ENCODE peak calls at places on chromosome 10, in four cellular contexts. A is GM06990, H is Calu3, D is mammary epithelial cell. O is an unnamed sample.

GRCh38 chr10:11863353-11864105 is 40.4 kb downstream of the PROSER2 start:
- DNase-seq in D (no peak), H (no peak), A (no peak), O (no peak)

GRCh38 chr10:109914966-109915365 is 8.3 kb downstream of the XPNPEP1 start:
- DNase-seq in A (peak; percentile 19), H (peak; percentile 27), D (peak; percentile 91), O (no peak)

GRCh38 chr10:11424456-11425287 is 186.8 kb downstream of the USP6NL start:
- DNase-seq in H (peak; percentile 64), D (peak; percentile 9), A (no peak), O (peak; percentile 22)

GRCh38 chr10:129790710-129791446 is 173.2 kb downstream of the EBF3 start:
- DNase-seq in H (no peak), D (no peak), A (no peak), O (no peak)

GRCh38 chr10:128087884-128088695 is 38.1 kb downstream of the MKI67 start:
- DNase-seq in D (peak; percentile 25), H (peak; percentile 18), A (no peak), O (no peak)

GRCh38 chr10:63503395-63503794 is 17.8 kb upstream of the REEP3 start:
- DNase-seq in D (no peak), H (no peak), A (no peak), O (no peak)

GRCh38 chr10:8602821-8603220 is 548.3 kb downstream of the GATA3 start:
- DNase-seq in D (no peak), A (no peak), H (no peak), O (no peak)

GRCh38 chr10:62811159-62811875 is 4.8 kb downstream of the EGR2 start:
- DNase-seq in D (no peak), A (peak; percentile 68), H (no peak), O (no peak)

GRCh38 chr10:74113546-74113945 is 37.1 kb downstream of the AP3M1 start:
- DNase-seq in D (peak; percentile 19), A (no peak), H (no peak), O (no peak)

GRCh38 chr10:71970331-71970730 is 6.1 kb downstream of the CHST3 start:
- DNase-seq in D (peak; percentile 53), A (no peak), H (peak; percentile 71), O (peak; percentile 27)
- TF ChIP-seq CTCF in D (peak; percentile 55), A (peak; percentile 3), H (peak; percentile 38), O (peak; percentile 32)

GRCh38 chr10:104643023-104643663 is 2.1 kb downstream of the SORCS3 start:
- DNase-seq in H (no peak), D (no peak), A (no peak), O (no peak)
- TF ChIP-seq CTCF in H (no peak), D (no peak), A (no peak), O (no peak)

DNA sequence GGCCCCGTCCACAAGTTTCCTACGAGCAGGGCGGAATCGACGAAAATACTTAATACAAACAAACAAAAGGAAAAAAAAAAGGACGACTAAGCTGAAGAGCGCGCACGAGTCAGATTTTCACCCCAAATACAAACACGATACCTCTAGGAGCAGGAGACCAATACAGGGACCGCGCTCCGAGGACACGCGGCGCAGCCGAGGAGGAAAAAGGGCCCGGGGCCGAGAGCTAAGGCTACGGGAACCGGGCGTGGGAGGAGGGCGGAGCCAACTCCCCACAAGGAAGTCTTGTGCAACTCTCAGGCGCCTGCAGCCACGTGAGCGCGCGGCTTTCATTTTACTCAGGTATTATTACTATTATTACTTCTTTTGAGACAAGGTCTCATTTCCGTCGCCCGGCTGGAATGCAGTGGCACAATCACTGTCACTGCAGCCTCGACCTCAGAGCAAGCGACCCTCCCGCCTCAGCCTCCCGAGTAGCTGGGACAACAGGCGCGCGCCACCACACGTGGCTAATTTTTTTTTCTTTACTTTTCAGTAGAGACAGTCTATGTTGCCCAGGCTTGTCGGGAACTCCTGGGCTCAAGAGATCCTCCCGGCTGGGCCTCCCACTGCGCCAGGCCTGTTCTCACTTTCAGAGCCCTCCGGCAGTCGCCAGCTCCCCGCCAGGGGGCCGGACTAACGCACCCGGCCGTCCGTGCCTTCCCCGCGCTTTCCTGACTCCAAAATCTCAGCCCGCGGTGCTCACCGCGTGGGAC is 1.2 kb downstream of the HNRNPF start:
- DNase-seq in A (peak; percentile 89), H (peak; percentile 90), D (peak; percentile 86), O (peak; percentile 49)
- TF ChIP-seq CTCF in A (peak; percentile 52), H (no peak), D (peak; percentile 53), O (peak; percentile 62)

DNA sequence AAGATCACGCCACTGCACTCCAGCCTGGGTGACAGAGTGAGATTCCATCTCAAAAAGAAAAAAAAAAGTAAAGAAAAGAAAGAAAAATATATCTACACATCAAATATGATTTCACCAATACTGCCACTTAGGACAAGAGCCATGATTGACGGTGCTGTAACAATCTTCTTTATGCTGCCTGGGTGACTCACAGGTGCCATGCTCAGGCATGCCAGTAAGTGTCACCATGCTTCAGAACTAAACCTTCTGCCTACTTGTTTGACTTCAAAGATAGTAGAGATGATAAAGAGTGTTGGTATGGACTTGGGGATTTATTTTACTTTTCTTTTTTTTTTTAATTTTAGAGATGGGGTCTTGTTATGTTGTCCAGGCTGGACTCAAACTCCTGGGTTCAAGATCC is 33.6 kb upstream of the DNMBP start:
- DNase-seq in H (no peak), D (peak; percentile 85), A (no peak), O (no peak)
- TF ChIP-seq CTCF in H (no peak), D (peak; percentile 10), A (no peak), O (no peak)

GRCh38 chr10:122567056-122567660 is 6.6 kb downstream of the DMBT1 start:
- DNase-seq in A (no peak), H (peak; percentile 19), D (peak; percentile 23), O (no peak)
- TF ChIP-seq CTCF in A (peak; percentile 85), H (no peak), D (peak; percentile 81), O (peak; percentile 48)

DNA sequence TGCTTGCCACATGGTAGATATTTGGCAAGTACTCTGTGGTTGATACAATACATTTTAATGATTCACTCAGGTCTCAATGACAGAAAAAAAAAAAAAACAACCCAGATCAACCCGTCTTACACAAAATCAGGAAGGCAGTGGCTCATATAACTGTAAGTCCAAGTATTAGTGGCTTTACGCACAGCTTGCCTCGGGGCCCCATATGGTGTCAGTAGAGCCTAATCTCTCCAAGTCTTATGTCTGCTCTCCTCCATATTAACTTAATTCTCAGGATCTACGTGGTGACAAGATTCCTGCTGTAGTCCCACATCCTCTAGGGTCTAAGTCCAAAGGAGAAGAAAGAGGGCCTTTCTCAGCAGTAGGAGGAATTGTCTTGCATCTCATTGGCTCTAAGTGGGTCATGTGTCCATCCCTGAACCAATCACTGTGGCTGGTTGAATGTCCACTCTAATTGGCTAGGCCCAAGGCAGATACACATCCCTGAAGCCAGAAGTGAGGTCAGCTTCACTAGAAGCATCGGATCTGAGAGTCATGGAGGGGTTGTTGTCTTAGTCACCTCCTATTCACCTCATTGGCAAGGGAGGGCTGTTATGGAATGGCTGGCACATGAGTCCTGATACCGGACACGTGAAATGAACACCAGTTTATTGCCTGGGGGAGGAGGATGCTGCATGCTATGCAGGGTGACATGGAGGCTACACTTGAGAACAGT is 20.4 kb upstream of the PLPP4 start:
- DNase-seq in D (no peak), A (no peak), H (no peak), O (no peak)
- TF ChIP-seq CTCF in D (peak; percentile 50), A (peak; percentile 26), H (no peak), O (no peak)

DNA sequence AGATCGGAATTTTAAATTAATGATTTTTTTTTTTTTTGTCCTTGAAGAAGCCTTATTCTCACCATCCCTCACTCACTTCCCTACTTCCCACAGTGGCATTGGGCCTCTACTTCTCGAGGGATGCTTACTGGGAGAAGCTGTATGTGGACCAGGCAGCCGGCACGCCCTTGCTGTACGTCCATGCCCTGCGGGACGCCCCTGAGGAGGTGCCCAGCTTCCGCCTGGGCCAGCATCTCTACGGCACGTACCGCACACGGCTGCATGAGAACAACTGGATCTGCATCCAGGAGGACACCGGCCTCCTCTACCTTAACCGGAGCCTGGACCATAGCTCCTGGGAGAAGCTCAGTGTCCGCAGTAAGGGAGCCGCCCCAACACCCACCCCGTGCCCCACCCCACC is 23.5 kb downstream of the RET start:
- DNase-seq in D (no peak), H (no peak), A (no peak), O (no peak)
- TF ChIP-seq CTCF in D (no peak), H (no peak), A (no peak), O (no peak)

GRCh38 chr10:111758593-111758992 is 425.0 kb downstream of the GPAM start:
- DNase-seq in H (no peak), A (no peak), D (no peak), O (no peak)

GRCh38 chr10:111762114-111762513 is 421.5 kb downstream of the GPAM start:
- DNase-seq in H (no peak), D (no peak), A (no peak), O (no peak)

DNA sequence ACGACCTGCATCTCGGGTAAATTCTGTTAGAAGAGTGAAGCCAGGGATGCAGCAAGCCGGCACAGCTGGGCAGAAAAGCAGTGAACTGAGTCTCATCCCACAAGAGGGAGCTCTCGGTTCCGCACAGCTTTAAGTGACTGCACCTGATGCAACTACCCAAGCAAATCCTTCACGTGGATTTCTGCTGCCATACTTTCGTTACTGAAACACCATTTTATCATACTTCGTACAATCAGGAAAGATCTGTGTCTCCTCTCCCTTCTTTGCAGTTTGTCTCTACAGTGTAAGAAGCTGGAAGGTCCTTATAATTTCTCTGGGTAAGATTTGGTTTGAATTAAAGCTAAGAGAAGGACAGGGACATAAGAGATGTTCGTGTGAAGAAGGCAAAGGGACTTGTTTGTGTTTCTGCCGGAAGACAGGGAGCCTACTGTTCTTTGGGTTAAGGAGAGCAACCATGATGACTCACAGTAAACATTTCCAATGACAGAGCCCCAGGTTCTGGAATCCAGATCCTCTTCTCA is 427.0 kb downstream of the GPAM start:
- DNase-seq in A (peak; percentile 6), H (peak; percentile 50), D (peak; percentile 0), O (peak; percentile 30)
- TF ChIP-seq CTCF in A (peak; percentile 61), H (no peak), D (peak; percentile 52), O (peak; percentile 69)

GRCh38 chr10:103916901-103917300 is 1.1 kb downstream of the STN1 start:
- DNase-seq in H (no peak), A (no peak), D (peak; percentile 39), O (no peak)

GRCh38 chr10:103916254-103916653 is 1.7 kb downstream of the STN1 start:
- DNase-seq in A (no peak), D (peak; percentile 11), H (no peak), O (no peak)

GRCh38 chr10:103919648-103920025 is 1.7 kb upstream of the STN1 start:
- DNase-seq in A (no peak), H (no peak), D (no peak), O (no peak)

GRCh38 chr10:103917326-103918052 is 495 bp downstream of the STN1 start:
- DNase-seq in D (no peak), H (peak; percentile 29), A (no peak), O (peak; percentile 12)

GRCh38 chr10:103918053-103918846 is at the start of gene STN1:
- DNase-seq in H (peak; percentile 94), A (peak; percentile 97), D (peak; percentile 92), O (peak; percentile 92)
- TF ChIP-seq CTCF in H (no peak), A (no peak), D (no peak), O (peak; percentile 48)

GRCh38 chr10:79231908-79232307 is 115.4 kb upstream of the PPIF start:
- DNase-seq in A (no peak), H (no peak), D (no peak), O (no peak)

GRCh38 chr10:79232864-79233263 is 114.4 kb upstream of the PPIF start:
- DNase-seq in H (no peak), A (no peak), D (no peak), O (no peak)

GRCh38 chr10:79237801-79238520 is 109.3 kb upstream of the PPIF start:
- DNase-seq in A (no peak), D (peak; percentile 64), H (peak; percentile 35), O (no peak)

GRCh38 chr10:79235765-79236755 is 111.2 kb upstream of the PPIF start:
- DNase-seq in H (no peak), D (no peak), A (no peak), O (no peak)

GRCh38 chr10:79234391-79235318 is 112.6 kb upstream of the PPIF start:
- DNase-seq in H (no peak), D (no peak), A (no peak), O (no peak)
- TF ChIP-seq CTCF in H (no peak), D (no peak), A (no peak), O (no peak)